ENCODE peak calls at places on chromosomes 1 and 21, in four cellular contexts. B, I, K and Y are unnamed samples.

GRCh38 chr1:50750021-50750619 is 209.9 kb downstream of the FAF1 start:
- DNase-seq in K (no peak), B (no peak), I (peak; percentile 51), Y (no peak)

GRCh38 chr1:152683846-152684245 is 2.1 kb upstream of the LCE2B start:
- DNase-seq in B (no peak), I (no peak), K (no peak), Y (peak; percentile 16)

GRCh38 chr1:154371436-154371835 is 33.7 kb upstream of the IL6R start:
- DNase-seq in K (no peak), I (no peak), B (no peak), Y (no peak)

GRCh38 chr1:153774780-153775431 is at the start of gene SLC27A3:
- DNase-seq in K (no peak), I (peak; percentile 53), B (peak; percentile 83), Y (peak; percentile 49)

GRCh38 chr21:44850905-44851657 is 22.4 kb downstream of the PTTG1IP start:
- DNase-seq in B (no peak), K (no peak), I (no peak), Y (no peak)

GRCh38 chr1:24949331-24949881 is 19.3 kb upstream of the RUNX3 start:
- DNase-seq in I (peak; percentile 60), K (no peak), B (no peak), Y (peak; percentile 33)

GRCh38 chr1:44436401-44437394 is 31.6 kb downstream of the RNF220 start:
- DNase-seq in K (no peak), B (no peak), I (no peak), Y (no peak)

GRCh38 chr21:39164523-39164922 is 18.7 kb downstream of the PSMG1 start:
- DNase-seq in K (no peak), I (no peak), B (no peak), Y (no peak)

GRCh38 chr21:32389337-32390015 is 3.3 kb downstream of the URB1 start:
- DNase-seq in B (no peak), K (no peak), I (no peak), Y (no peak)

GRCh38 chr1:158246650-158247049 is 7.6 kb upstream of the CD1A start:
- DNase-seq in I (peak; percentile 44), K (no peak), B (no peak), Y (peak; percentile 26)

GRCh38 chr1:115107501-115108260 is 18.4 kb upstream of the TSPAN2 start:
- DNase-seq in K (no peak), I (no peak), B (no peak), Y (no peak)

GRCh38 chr1:110229348-110230001 is 19.4 kb downstream of the KCNC4 start:
- DNase-seq in B (no peak), I (no peak), K (no peak), Y (peak; percentile 74)

GRCh38 chr21:42661688-42662429 is 8.4 kb downstream of the PDE9A start:
- DNase-seq in I (no peak), B (no peak), K (no peak), Y (no peak)
- H3K27ac ChIP-seq in I (no peak overlapping the region), B (no peak overlapping the region), K (no peak overlapping the region), Y (no peak overlapping the region)

GRCh38 chr1:229434641-229435051 is 752 bp upstream of the ACTA1 start:
- DNase-seq in B (peak; percentile 65), I (no peak), K (no peak), Y (no peak)
- H3K27me3 ChIP-seq in B (peaks cover 15% of the 10 kb centered on the region), I (peaks cover 21% of the 10 kb centered on the region), K (peaks cover 45% of the 10 kb centered on the region), Y (peaks cover 74% of the 10 kb centered on the region)

DNA sequence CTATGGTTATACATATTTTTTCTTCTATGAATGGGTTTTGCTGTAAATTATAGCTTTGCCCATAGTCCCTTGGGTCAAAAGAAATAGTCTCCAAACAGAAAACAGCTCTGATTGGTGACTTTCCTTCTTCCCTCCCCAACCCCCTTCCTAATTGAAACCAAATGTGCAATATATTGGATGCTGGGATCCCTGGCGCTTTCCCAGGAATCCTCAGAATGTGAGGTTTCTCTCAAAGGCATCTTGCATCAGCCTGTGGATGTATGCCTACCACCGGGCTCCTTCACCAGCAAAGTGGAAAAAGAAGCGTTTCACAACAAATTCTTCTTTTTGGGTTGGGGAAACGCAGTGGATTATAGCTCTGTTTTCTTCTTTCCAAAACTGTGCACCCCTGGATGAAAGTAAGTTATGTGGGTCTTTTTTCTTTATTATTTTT is at the start of gene DDR2:
- DNase-seq in B (peak; percentile 59), I (no peak), K (no peak), Y (no peak)
- H3K4me1 ChIP-seq in B (peaks cover 40% of the 10 kb centered on the region), I (no peaks in the 10 kb centered on the region), K (no peaks in the 10 kb centered on the region), Y (no peaks in the 10 kb centered on the region)

DNA sequence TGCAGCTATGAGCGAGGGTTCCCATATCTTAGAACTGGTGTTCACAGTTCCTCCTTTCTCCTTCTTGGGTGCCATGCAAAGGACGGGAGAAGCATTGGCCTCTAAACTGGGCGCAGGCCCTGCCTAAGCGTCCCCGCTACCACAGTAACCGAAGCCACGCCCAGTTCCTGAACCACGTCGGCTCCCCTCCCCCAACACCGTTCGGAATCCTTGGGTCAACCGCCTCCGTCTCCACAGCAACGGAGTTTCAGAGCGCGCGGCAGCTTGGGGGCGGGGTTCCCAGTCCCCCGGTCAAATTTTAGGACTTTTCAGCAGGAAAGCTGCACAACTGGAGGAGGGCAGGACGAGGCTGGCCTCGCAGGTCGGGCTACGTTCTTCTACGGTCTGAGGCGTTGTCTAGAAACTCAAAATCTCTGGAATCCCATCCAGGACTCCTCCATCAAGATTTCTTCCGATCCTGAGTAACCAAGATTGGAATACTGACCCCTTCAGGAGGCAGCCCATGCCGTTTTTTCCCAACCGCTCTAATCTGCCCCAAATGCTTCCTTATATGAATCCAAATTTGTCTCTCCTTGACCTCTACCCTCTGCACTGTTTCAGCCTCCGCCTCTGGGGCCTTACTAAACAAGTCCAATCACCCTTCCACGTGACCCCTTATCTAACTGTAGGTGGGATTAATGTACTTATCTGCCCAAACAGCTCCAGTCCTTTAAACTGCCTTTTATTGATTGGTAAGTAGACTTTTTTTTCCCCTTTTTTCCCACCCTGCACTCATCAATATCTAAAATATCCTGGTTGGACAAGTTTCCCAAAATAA is at the start of gene SPAG17:
- DNase-seq in B (peak; percentile 67), K (no peak), I (no peak), Y (peak; percentile 76)
- H3K27ac ChIP-seq in B (no peak within 1 kb of the TSS), K (no peak within 1 kb of the TSS), I (no peak within 1 kb of the TSS), Y (peak within 1 kb of the TSS; percentile 20)